ENCODE peak calls at places on chromosomes 1 and 21, in four cellular contexts. U is prostate gland, T is cardiac fibroblast, D is chondrocyte. W is an unnamed sample.

GRCh38 chr1:245802941-245803665 is 648.3 kb downstream of the KIF26B start:
- DNase-seq in U (no peak), T (no peak), D (no peak), W (no peak)

GRCh38 chr1:92484472-92485373 is 2.0 kb downstream of the GFI1 start:
- DNase-seq in U (no peak), T (peak), D (no peak), W (peak)

GRCh38 chr1:15326691-15327530 is 79.9 kb downstream of the FHAD1 start:
- DNase-seq in U (no peak), T (no peak), D (no peak), W (peak)

GRCh38 chr1:78419309-78419708 is 71.5 kb upstream of the PTGFR start:
- DNase-seq in U (no peak), T (peak), D (no peak), W (no peak)

GRCh38 chr1:76073471-76073870 is 1.1 kb upstream of the ST6GALNAC3 start:
- DNase-seq in U (no peak), T (peak), D (no peak), W (no peak)

GRCh38 chr1:66137235-66137634 is 344.5 kb downstream of the PDE4B start:
- DNase-seq in U (no peak), T (no peak), D (no peak), W (no peak)

GRCh38 chr1:165549908-165550480 is 6.2 kb downstream of the LRRC52 start:
- DNase-seq in U (no peak), T (no peak), D (no peak), W (no peak)

GRCh38 chr1:30471307-30471706 is 252.1 kb downstream of the MATN1 start:
- DNase-seq in U (no peak), T (no peak), D (no peak), W (no peak)

GRCh38 chr1:186113454-186113853 is 261.6 kb downstream of the TPR start:
- DNase-seq in U (no peak), T (no peak), D (no peak), W (no peak)

GRCh38 chr1:48471103-48471502 is 901 bp downstream of the SPATA6 start:
- DNase-seq in U (no peak), T (peak), D (no peak), W (no peak)

GRCh38 chr1:109396971-109397370 is 747 bp downstream of the SORT1 start:
- DNase-seq in U (no peak), T (no peak), D (no peak), W (no peak)

GRCh38 chr1:209547626-209548025 is 35.9 kb upstream of the CAMK1G start:
- DNase-seq in U (no peak), T (no peak), D (no peak), W (no peak)

GRCh38 chr1:910881-911721 is 12.6 kb upstream of the SAMD11 start:
- DNase-seq in U (no peak), T (no peak), D (no peak), W (peak)

GRCh38 chr1:94705755-94706154 is 114.4 kb upstream of the SLC44A3 start:
- DNase-seq in U (no peak), T (no peak), D (no peak), W (no peak)

GRCh38 chr1:11237364-11237755 is 25.0 kb downstream of the MTOR start:
- DNase-seq in U (no peak), T (no peak), D (no peak), W (no peak)

GRCh38 chr1:57883145-57883699 is 459.4 kb upstream of the DAB1 start:
- DNase-seq in U (no peak), T (no peak), D (no peak), W (no peak)

DNA sequence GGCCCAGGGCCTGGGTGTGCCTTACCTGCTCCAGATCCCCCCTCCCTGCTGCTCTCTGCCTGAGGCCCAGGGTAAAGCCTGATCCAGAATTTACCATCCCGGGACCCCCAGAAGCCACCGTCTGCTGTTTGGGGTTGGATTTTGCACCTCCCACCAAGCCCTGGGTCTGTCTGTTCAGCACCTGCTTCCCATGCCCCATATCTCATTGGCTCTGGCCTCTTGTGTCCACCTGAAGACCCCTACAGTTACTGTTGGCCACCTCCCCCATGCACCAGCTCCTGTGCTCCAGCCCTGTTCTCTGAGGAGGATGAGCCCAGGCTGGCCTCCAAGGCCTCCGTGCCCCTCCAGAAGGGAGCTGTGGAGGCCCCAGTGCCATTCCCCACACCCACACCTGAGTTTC is 113.9 kb downstream of the GRIK3 start:
- DNase-seq in U (no peak), T (no peak), D (no peak), W (no peak)
- TF ChIP-seq CTCF in U (no peak), T (no peak), D (no peak), W (no peak)

GRCh38 chr21:41045534-41046268 is 122.3 kb upstream of the BACE2 start:
- DNase-seq in U (peak), T (no peak), D (no peak), W (no peak)
- TF ChIP-seq CTCF in U (no peak), T (no peak), D (peak), W (no peak)

DNA sequence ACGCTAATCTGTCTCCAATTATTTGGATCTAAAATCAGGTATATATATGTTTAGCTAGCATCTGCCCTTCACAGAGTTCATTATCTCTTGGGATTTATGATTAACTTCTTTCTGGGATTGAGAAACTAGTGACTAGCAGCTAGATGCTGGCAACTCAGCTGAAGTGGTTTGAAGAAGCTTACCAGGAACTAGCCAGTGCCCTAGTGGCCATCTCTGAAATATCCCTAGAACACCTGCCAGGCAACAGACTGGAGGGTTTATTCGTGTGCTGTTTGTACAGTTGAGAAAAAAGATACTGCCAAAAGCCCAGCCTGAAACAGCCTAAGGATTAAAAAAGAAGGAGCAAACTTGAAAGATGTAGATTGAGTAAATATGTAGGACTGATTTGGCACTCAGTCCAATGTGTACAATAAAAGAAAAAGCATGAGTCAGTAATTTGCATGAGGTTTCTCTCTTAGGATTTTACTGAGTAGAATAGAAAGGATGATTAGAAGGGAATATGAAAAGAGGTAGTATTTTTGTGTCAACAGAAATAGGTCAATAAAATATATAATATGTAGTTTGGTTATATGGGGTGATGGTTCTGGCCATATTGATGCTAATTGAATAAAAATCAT is 1144.6 kb upstream of the ADGRL2 start:
- DNase-seq in U (no peak), T (peak), D (no peak), W (no peak)
- TF ChIP-seq CTCF in U (no peak), T (peak), D (peak), W (peak)

DNA sequence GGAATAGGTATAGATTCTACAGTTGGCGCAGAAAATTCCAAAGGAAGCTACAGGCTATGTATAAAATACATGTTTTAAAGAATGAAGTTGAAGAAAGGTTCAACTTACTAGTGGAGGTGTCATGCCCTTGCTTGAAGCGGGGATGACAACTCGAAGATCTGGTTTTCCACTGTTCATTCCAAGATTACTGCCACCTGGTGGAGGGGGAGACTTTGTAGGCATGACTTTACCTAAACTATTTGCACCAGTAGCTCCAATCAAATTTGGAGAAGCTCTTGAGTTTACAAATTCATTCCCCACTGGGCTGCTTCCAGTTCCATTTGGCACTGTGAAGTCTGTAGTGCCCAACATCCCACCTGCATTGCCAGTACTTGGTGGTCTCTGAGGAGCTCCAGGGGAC is 81.7 kb downstream of the AXDND1 start:
- DNase-seq in U (no peak), T (peak), D (no peak), W (no peak)
- TF ChIP-seq CTCF in U (no peak), T (no peak), D (peak), W (no peak)

GRCh38 chr1:153293847-153294246 is 18.9 kb downstream of the PGLYRP3 start:
- DNase-seq in U (no peak), T (no peak), D (no peak), W (no peak)

GRCh38 chr1:153292185-153292584 is 20.6 kb downstream of the PGLYRP3 start:
- DNase-seq in U (no peak), T (no peak), D (no peak), W (no peak)

GRCh38 chr1:153293480-153293775 is 19.3 kb downstream of the PGLYRP3 start:
- DNase-seq in U (no peak), T (no peak), D (no peak), W (no peak)

GRCh38 chr1:153292740-153293479 is 19.8 kb downstream of the PGLYRP3 start:
- DNase-seq in U (no peak), T (no peak), D (no peak), W (no peak)

DNA sequence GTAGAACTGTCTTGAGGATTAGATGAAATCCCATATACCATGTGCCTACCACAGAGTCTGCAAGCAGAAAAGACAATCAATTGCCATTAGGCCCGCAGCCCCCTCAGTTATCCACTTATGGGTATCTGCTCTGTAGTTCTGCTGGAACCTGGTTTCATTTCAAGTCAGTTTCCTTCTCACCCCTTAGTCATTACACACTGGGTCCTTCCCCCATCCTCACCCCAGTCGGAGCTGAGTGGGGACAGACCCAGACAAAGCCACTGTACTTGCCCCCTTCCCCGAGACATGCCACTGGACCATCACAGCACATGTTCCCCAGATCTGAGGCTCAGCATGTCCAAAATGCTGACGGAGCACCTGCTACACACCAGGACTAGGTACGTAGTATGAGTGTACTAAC is 21.2 kb downstream of the PGLYRP3 start:
- DNase-seq in U (no peak), T (no peak), D (no peak), W (no peak)
- TF ChIP-seq CTCF in U (no peak), T (no peak), D (no peak), W (no peak)

GRCh38 chr1:154974808-154975408 is 427 bp downstream of the CKS1B start:
- DNase-seq in U (peak), T (peak), D (no peak), W (peak)

GRCh38 chr1:154972517-154973343 is 1.8 kb upstream of the CKS1B start:
- DNase-seq in U (peak), T (peak), D (no peak), W (peak)

GRCh38 chr1:154974086-154974807 is at the start of gene CKS1B:
- DNase-seq in U (peak), T (peak), D (peak), W (peak)

GRCh38 chr1:154972213-154972516 is 1.6 kb upstream of the SHC1 start:
- DNase-seq in U (no peak), T (no peak), D (no peak), W (no peak)

GRCh38 chr1:154973344-154974085 is 966 bp upstream of the CKS1B start:
- DNase-seq in U (peak), T (peak), D (no peak), W (peak)
- TF ChIP-seq CTCF in U (no peak), T (peak), D (peak), W (peak)

GRCh38 chr1:191993549-191993948 is 164.7 kb upstream of the RGS18 start:
- DNase-seq in U (no peak), T (peak), D (no peak), W (no peak)
- TF ChIP-seq CTCF in U (no peak), T (no peak), D (peak), W (peak)

GRCh38 chr1:33140153-33141149 is 41.4 kb downstream of the TRIM62 start:
- DNase-seq in U (no peak), T (peak), D (no peak), W (no peak)
- TF ChIP-seq CTCF in U (no peak), T (peak), D (peak), W (no peak)

W was measured in spleen.